ENCODE peak calls at places on chromosome X, in eight cellular contexts. U is upper lobe of right lung, N is right lobe of liver, T is fibroblast of mammary gland, J is uterus, I is lower lobe of right lung, W is foreskin fibroblast, B is osteocyte. S is an unnamed sample.

GRCh38 chrX:39560285-39560684 is 537.5 kb downstream of the BCOR start:
- DNase-seq in U (no peak), N (no peak), T (no peak), J (no peak), I (no peak), W (no peak), B (no peak), S (no peak)

GRCh38 chrX:74446876-74447275 is 25.6 kb downstream of the SLC16A2 start:
- DNase-seq in U (no peak), N (no peak), T (no peak), J (no peak), I (no peak), W (no peak), B (no peak), S (no peak)

GRCh38 chrX:49177338-49177833 is 5.7 kb downstream of the PLP2 start:
- DNase-seq in U (no peak), N (no peak), T (no peak), J (no peak), I (peak; percentile 47), W (no peak), B (no peak), S (no peak)

GRCh38 chrX:123525131-123525725 is 207.6 kb downstream of the THOC2 start:
- DNase-seq in U (no peak), N (no peak), T (peak; percentile 21), J (no peak), I (no peak), W (peak; percentile 4), B (no peak), S (no peak)

GRCh38 chrX:83278988-83279387 is 229.1 kb upstream of the POU3F4 start:
- DNase-seq in U (no peak), N (no peak), T (no peak), J (no peak), I (no peak), W (no peak), B (no peak), S (no peak)

GRCh38 chrX:70087857-70088256 is 25.6 kb downstream of the OTUD6A start:
- DNase-seq in U (no peak), N (no peak), T (peak; percentile 19), J (no peak), I (no peak), W (peak; percentile 64), B (peak; percentile 51), S (no peak)

GRCh38 chrX:36159254-36159653 is 239.7 kb downstream of the CFAP47 start:
- DNase-seq in U (no peak), N (no peak), T (no peak), J (no peak), I (no peak), W (no peak), B (no peak), S (no peak)

GRCh38 chrX:33949300-33949699 is 182.8 kb downstream of the FAM47A start:
- DNase-seq in U (no peak), N (no peak), T (no peak), J (no peak), I (no peak), W (no peak), B (no peak), S (no peak)

GRCh38 chrX:140860718-140861117 is 141.7 kb upstream of the SPANXB1 start:
- DNase-seq in U (no peak), N (no peak), T (no peak), J (no peak), I (no peak), W (no peak), B (no peak), S (no peak)

GRCh38 chrX:69618803-69619202 is 2.9 kb downstream of the EDA start:
- DNase-seq in U (no peak), N (no peak), T (peak; percentile 31), J (no peak), I (no peak), W (peak; percentile 13), B (no peak), S (no peak)

GRCh38 chrX:32514986-32515385 is 696.4 kb downstream of the DMD start:
- DNase-seq in U (no peak), N (no peak), T (no peak), J (no peak), I (no peak), W (no peak), B (no peak), S (no peak)

GRCh38 chrX:41397768-41398167 is 49.4 kb upstream of the NYX start:
- DNase-seq in U (no peak), N (no peak), T (no peak), J (no peak), I (no peak), W (no peak), B (no peak), S (no peak)

DNA sequence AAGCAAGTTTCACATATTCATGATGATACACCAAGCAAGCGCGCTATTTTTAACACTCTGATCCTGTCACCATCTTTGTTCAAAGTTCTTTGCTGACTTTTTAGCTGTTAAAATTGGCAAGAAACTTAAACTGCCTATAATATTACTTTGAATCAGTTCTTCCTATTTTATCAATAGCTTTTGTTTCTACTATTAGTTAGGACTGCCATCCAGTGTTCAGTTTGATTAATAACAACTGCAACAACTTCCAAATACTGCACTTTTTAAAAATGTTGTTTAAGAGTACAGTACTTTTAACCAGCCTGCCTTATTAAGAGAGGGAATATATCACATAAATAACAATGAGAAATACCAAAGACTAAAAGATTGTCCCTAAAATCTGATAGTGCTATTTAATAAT is 614.3 kb downstream of the FAM133A start:
- DNase-seq in U (no peak), N (no peak), T (no peak), J (no peak), I (no peak), W (no peak), B (no peak), S (no peak)
- TF ChIP-seq CTCF in U (no peak), N (peak; percentile 15), T (no peak), J (no peak), I (no peak), W (no peak), B (no peak), S (peak; percentile 48)

GRCh38 chrX:111103246-111103645 is 7.3 kb downstream of the PAK3 start:
- DNase-seq in U (no peak), N (no peak), T (no peak), J (peak; percentile 17), I (no peak), W (no peak), B (no peak), S (no peak)

GRCh38 chrX:111101580-111101979 is 5.6 kb downstream of the PAK3 start:
- DNase-seq in U (no peak), N (no peak), T (no peak), J (peak; percentile 30), I (no peak), W (no peak), B (no peak), S (no peak)

GRCh38 chrX:111102636-111103035 is 6.6 kb downstream of the PAK3 start:
- DNase-seq in U (no peak), N (no peak), T (no peak), J (no peak), I (no peak), W (no peak), B (no peak), S (no peak)

GRCh38 chrX:111098874-111099273 is 2.9 kb downstream of the PAK3 start:
- DNase-seq in U (peak; percentile 67), N (peak; percentile 64), T (peak; percentile 23), J (peak; percentile 31), I (peak; percentile 52), W (peak; percentile 4), B (peak; percentile 84), S (no peak)

DNA sequence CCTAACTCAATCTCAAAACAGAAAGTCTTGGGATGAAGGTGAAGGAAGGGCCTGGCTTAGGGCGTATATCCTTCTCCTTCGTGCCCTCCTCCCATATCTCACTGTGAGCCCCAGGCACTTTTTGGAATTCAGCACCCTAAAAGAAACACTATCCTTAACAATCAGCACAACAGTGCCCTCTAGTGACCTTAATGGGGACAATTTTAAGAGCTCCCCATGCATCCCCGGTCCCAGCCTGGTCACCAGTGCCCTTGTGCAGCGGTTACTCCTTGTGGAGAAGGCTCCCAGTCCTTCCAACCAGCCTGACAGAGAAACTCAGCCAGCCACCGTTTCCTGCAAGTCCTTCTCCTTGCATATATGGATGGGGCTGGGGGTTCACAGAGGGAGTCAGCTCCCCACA is 4.2 kb downstream of the PAK3 start:
- DNase-seq in U (no peak), N (peak; percentile 52), T (peak; percentile 41), J (no peak), I (no peak), W (peak; percentile 53), B (no peak), S (no peak)
- TF ChIP-seq CTCF in U (peak; percentile 38), N (peak; percentile 31), T (peak; percentile 49), J (peak; percentile 22), I (peak; percentile 30), W (peak; percentile 30), B (peak; percentile 39), S (peak; percentile 72)

DNA sequence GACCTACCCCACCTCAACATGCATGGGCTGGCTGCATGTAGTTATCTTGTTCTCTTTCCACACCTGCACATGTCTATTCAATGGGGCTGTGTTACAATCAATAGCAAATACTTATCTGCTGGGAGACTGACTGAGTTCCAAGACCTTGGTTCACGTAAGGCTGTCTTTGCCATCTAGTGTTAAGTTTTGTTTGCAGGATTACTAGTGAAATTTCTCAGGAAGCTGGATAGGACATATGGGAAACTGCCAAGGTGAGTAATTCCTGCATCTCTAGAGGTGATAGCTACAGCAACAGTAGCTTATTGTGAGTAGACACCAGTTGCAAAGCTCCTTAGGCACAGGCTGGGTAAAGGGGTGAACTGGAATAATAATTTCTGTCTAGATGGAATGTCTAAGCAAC is 177.5 kb downstream of the ENOX2 start:
- DNase-seq in U (no peak), N (no peak), T (peak; percentile 6), J (no peak), I (no peak), W (no peak), B (no peak), S (no peak)
- TF ChIP-seq CTCF in U (no peak), N (no peak), T (no peak), J (no peak), I (no peak), W (no peak), B (no peak), S (no peak)

GRCh38 chrX:47648376-47648775 is 2.0 kb downstream of the ELK1 start:
- DNase-seq in U (no peak), N (no peak), T (no peak), J (no peak), I (no peak), W (no peak), B (peak; percentile 46), S (no peak)

GRCh38 chrX:47646636-47647035 is 3.7 kb downstream of the ELK1 start:
- DNase-seq in U (no peak), N (no peak), T (no peak), J (no peak), I (no peak), W (no peak), B (no peak), S (no peak)

GRCh38 chrX:47645530-47645929 is 4.8 kb downstream of the ELK1 start:
- DNase-seq in U (no peak), N (no peak), T (no peak), J (no peak), I (no peak), W (no peak), B (no peak), S (no peak)

GRCh38 chrX:47644557-47645091 is 5.7 kb downstream of the ELK1 start:
- DNase-seq in U (no peak), N (no peak), T (peak; percentile 47), J (no peak), I (no peak), W (peak; percentile 44), B (no peak), S (no peak)

DNA sequence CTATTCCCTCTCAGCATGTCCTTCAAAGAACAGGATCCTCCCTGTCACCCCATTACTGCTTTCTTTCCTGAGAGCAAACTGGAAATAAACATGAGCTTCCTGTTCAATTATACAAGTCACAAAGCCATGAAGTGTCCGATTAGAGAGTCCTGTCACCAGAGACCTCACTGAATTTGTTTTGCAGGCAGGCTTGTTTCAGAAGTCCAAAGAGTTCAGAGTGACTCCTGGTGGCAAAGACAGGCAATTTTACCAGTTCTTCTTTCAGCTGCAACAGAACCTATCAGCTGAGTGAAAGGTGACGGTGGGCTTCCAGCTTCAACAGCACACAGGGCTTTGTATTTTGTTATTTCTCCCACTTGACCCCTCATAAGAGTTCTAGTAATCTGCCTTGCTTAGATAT is 6.4 kb downstream of the ELK1 start:
- DNase-seq in U (no peak), N (no peak), T (peak; percentile 47), J (no peak), I (no peak), W (peak; percentile 51), B (no peak), S (no peak)
- TF ChIP-seq CTCF in U (peak; percentile 47), N (peak; percentile 45), T (peak; percentile 46), J (no peak), I (peak; percentile 36), W (no peak), B (peak; percentile 48), S (peak; percentile 67)